ENCODE peak calls at places on chromosomes 2 and 18, in four cellular contexts. One of them, this sample, is unnamed.

GRCh38 chr2:221124542-221125235 is 447.4 kb downstream of the EPHA4 start:
- DNase-seq in GM23248: peak; percentile 52
- DNase-seq in IMR-90: no peak
- DNase-seq in fibroblast of lung: no peak
- DNase-seq in this sample: no peak

GRCh38 chr2:44582363-44583008 is 220.7 kb downstream of the CAMKMT start:
- DNase-seq in GM23248: peak; percentile 65
- DNase-seq in IMR-90: peak; percentile 25
- DNase-seq in fibroblast of lung: peak; percentile 45
- DNase-seq in this sample: no peak

GRCh38 chr2:105296017-105296611 is 33.4 kb downstream of the TGFBRAP1 start:
- DNase-seq in GM23248: no peak
- DNase-seq in IMR-90: no peak
- DNase-seq in fibroblast of lung: no peak
- DNase-seq in this sample: no peak

GRCh38 chr18:3048121-3048520 is 35.2 kb upstream of the LPIN2 start:
- DNase-seq in GM23248: no peak
- DNase-seq in IMR-90: no peak
- DNase-seq in fibroblast of lung: no peak
- DNase-seq in this sample: peak; percentile 53

GRCh38 chr2:48001498-48001897 is 95.2 kb upstream of the FBXO11 start:
- DNase-seq in GM23248: no peak
- DNase-seq in IMR-90: no peak
- DNase-seq in fibroblast of lung: no peak
- DNase-seq in this sample: no peak

GRCh38 chr2:39667881-39668276 is 2.2 kb downstream of the TMEM178A start:
- DNase-seq in GM23248: no peak
- DNase-seq in IMR-90: no peak
- DNase-seq in fibroblast of lung: no peak
- DNase-seq in this sample: no peak

GRCh38 chr2:54741250-54741649 is 17.8 kb downstream of the EML6 start:
- DNase-seq in GM23248: peak; percentile 63
- DNase-seq in IMR-90: peak; percentile 30
- DNase-seq in fibroblast of lung: no peak
- DNase-seq in this sample: no peak

GRCh38 chr18:34956663-34957062 is 84.5 kb upstream of the MAPRE2 start:
- DNase-seq in GM23248: peak; percentile 26
- DNase-seq in IMR-90: peak; percentile 58
- DNase-seq in fibroblast of lung: peak; percentile 51
- DNase-seq in this sample: no peak

GRCh38 chr2:157628282-157628531 is 457 bp downstream of the ACVR1C start:
- DNase-seq in GM23248: no peak
- DNase-seq in IMR-90: no peak
- DNase-seq in fibroblast of lung: no peak
- DNase-seq in this sample: no peak

GRCh38 chr2:85902496-85902895 is 13.7 kb upstream of the ST3GAL5 start:
- DNase-seq in GM23248: peak; percentile 96
- DNase-seq in IMR-90: peak; percentile 85
- DNase-seq in fibroblast of lung: no peak
- DNase-seq in this sample: no peak

GRCh38 chr2:109108740-109109139 is 20.3 kb upstream of the SH3RF3 start:
- DNase-seq in GM23248: no peak
- DNase-seq in IMR-90: no peak
- DNase-seq in fibroblast of lung: no peak
- DNase-seq in this sample: no peak

GRCh38 chr18:61870151-61870550 is 22.7 kb downstream of the RNF152 start:
- DNase-seq in GM23248: peak; percentile 8
- DNase-seq in IMR-90: peak; percentile 92
- DNase-seq in fibroblast of lung: peak; percentile 63
- DNase-seq in this sample: peak; percentile 23

GRCh38 chr2:178268435-178268834 is 74.1 kb downstream of the OSBPL6 start:
- DNase-seq in GM23248: peak; percentile 30
- DNase-seq in IMR-90: peak; percentile 34
- DNase-seq in fibroblast of lung: peak; percentile 45
- DNase-seq in this sample: no peak

GRCh38 chr2:27636766-27637165 is 7.9 kb downstream of the GPN1 start:
- DNase-seq in GM23248: peak; percentile 26
- DNase-seq in IMR-90: peak; percentile 28
- DNase-seq in fibroblast of lung: peak; percentile 28
- DNase-seq in this sample: no peak

GRCh38 chr18:3688682-3689081 is 238.7 kb downstream of the TGIF1 start:
- DNase-seq in GM23248: peak; percentile 94
- DNase-seq in IMR-90: peak; percentile 99
- DNase-seq in fibroblast of lung: peak; percentile 85
- DNase-seq in this sample: peak; percentile 42

GRCh38 chr2:7180641-7181370 is 263.6 kb downstream of the RNF144A start:
- DNase-seq in GM23248: peak; percentile 72
- DNase-seq in IMR-90: no peak
- DNase-seq in fibroblast of lung: no peak
- DNase-seq in this sample: no peak

GRCh38 chr2:69271831-69272257 is 115.2 kb downstream of the GFPT1 start:
- DNase-seq in GM23248: peak; percentile 70
- DNase-seq in IMR-90: peak; percentile 77
- DNase-seq in fibroblast of lung: peak; percentile 68
- DNase-seq in this sample: no peak

GRCh38 chr2:69138793-69139510 is 126.0 kb downstream of the ANTXR1 start:
- DNase-seq in GM23248: peak; percentile 92
- DNase-seq in IMR-90: peak; percentile 88
- DNase-seq in fibroblast of lung: peak; percentile 83
- DNase-seq in this sample: no peak

GRCh38 chr2:85828725-85829124 is 60.1 kb downstream of the ST3GAL5 start:
- DNase-seq in GM23248: no peak
- DNase-seq in IMR-90: no peak
- DNase-seq in fibroblast of lung: peak; percentile 45
- DNase-seq in this sample: no peak

GRCh38 chr2:64586883-64587481 is 62.9 kb downstream of the AFTPH start:
- DNase-seq in GM23248: peak; percentile 80
- DNase-seq in IMR-90: peak; percentile 72
- DNase-seq in fibroblast of lung: peak; percentile 74
- DNase-seq in this sample: no peak

GRCh38 chr2:46379213-46380037 is 82.2 kb downstream of the EPAS1 start:
- DNase-seq in GM23248: no peak
- DNase-seq in IMR-90: peak; percentile 59
- DNase-seq in fibroblast of lung: peak; percentile 95
- DNase-seq in this sample: no peak

GRCh38 chr2:8550932-8551621 is 130.8 kb upstream of the ID2 start:
- DNase-seq in GM23248: no peak
- DNase-seq in IMR-90: no peak
- DNase-seq in fibroblast of lung: no peak
- DNase-seq in this sample: no peak

GRCh38 chr2:191638079-191638801 is 39.7 kb upstream of the NABP1 start:
- DNase-seq in GM23248: no peak
- DNase-seq in IMR-90: no peak
- DNase-seq in fibroblast of lung: no peak
- DNase-seq in this sample: no peak

GRCh38 chr2:157363612-157364101 is 38.0 kb upstream of the ERMN start:
- DNase-seq in GM23248: peak; percentile 62
- DNase-seq in IMR-90: no peak
- DNase-seq in fibroblast of lung: no peak
- DNase-seq in this sample: no peak

GRCh38 chr2:173355132-173355865 is 627 bp downstream of the CDCA7 start:
- DNase-seq in GM23248: peak; percentile 70
- DNase-seq in IMR-90: peak; percentile 60
- DNase-seq in fibroblast of lung: peak; percentile 74
- DNase-seq in this sample: peak; percentile 79

GRCh38 chr18:9477509-9477908 is 2.2 kb downstream of the RALBP1 start:
- DNase-seq in GM23248: no peak
- DNase-seq in IMR-90: no peak
- DNase-seq in fibroblast of lung: no peak
- DNase-seq in this sample: no peak

GRCh38 chr2:24015562-24016375 is 5.9 kb downstream of the MFSD2B start:
- DNase-seq in GM23248: peak; percentile 75
- DNase-seq in IMR-90: peak; percentile 83
- DNase-seq in fibroblast of lung: peak; percentile 49
- DNase-seq in this sample: peak; percentile 56

GRCh38 chr18:62998443-62998842 is 283.1 kb downstream of the PHLPP1 start:
- DNase-seq in GM23248: no peak
- DNase-seq in IMR-90: no peak
- DNase-seq in fibroblast of lung: no peak
- DNase-seq in this sample: no peak

GRCh38 chr2:38948995-38949394 is 59.3 kb downstream of the ARHGEF33 start:
- DNase-seq in GM23248: no peak
- DNase-seq in IMR-90: no peak
- DNase-seq in fibroblast of lung: no peak
- DNase-seq in this sample: no peak

GRCh38 chr2:30230479-30230854 is 867 bp upstream of the LBH start:
- DNase-seq in GM23248: no peak
- DNase-seq in IMR-90: peak; percentile 64
- DNase-seq in fibroblast of lung: peak; percentile 38
- DNase-seq in this sample: peak; percentile 80

GRCh38 chr18:11040823-11041712 is 108.3 kb downstream of the PIEZO2 start:
- DNase-seq in GM23248: peak; percentile 72
- DNase-seq in IMR-90: peak; percentile 69
- DNase-seq in fibroblast of lung: peak; percentile 80
- DNase-seq in this sample: peak; percentile 48

GRCh38 chr2:37819228-37819627 is 105.9 kb upstream of the RMDN2 start:
- DNase-seq in GM23248: peak; percentile 96
- DNase-seq in IMR-90: peak; percentile 97
- DNase-seq in fibroblast of lung: peak; percentile 90
- DNase-seq in this sample: peak; percentile 27

GRCh38 chr2:158773121-158773520 is 22.0 kb upstream of the DAPL1 start:
- DNase-seq in GM23248: peak; percentile 87
- DNase-seq in IMR-90: peak; percentile 14
- DNase-seq in fibroblast of lung: peak; percentile 46
- DNase-seq in this sample: no peak

GRCh38 chr18:9823805-9824473 is 61.8 kb upstream of the TXNDC2 start:
- DNase-seq in GM23248: peak; percentile 78
- DNase-seq in IMR-90: peak; percentile 65
- DNase-seq in fibroblast of lung: peak; percentile 53
- DNase-seq in this sample: no peak

GRCh38 chr18:42578781-42579180 is 536.7 kb downstream of the RIT2 start:
- DNase-seq in GM23248: peak; percentile 50
- DNase-seq in IMR-90: no peak
- DNase-seq in fibroblast of lung: no peak
- DNase-seq in this sample: no peak

GRCh38 chr18:57755473-57756067 is 47.5 kb downstream of the ATP8B1 start:
- DNase-seq in GM23248: no peak
- DNase-seq in IMR-90: no peak
- DNase-seq in fibroblast of lung: no peak
- DNase-seq in this sample: peak; percentile 11

GRCh38 chr18:57759650-57760049 is 43.5 kb downstream of the ATP8B1 start:
- DNase-seq in GM23248: peak; percentile 14
- DNase-seq in IMR-90: no peak
- DNase-seq in fibroblast of lung: peak; percentile 34
- DNase-seq in this sample: no peak

GRCh38 chr18:57753063-57753462 is 50.1 kb downstream of the ATP8B1 start:
- DNase-seq in GM23248: no peak
- DNase-seq in IMR-90: no peak
- DNase-seq in fibroblast of lung: no peak
- DNase-seq in this sample: no peak

GRCh38 chr18:57749604-57749970 is 53.5 kb downstream of the ATP8B1 start:
- DNase-seq in GM23248: no peak
- DNase-seq in IMR-90: no peak
- DNase-seq in fibroblast of lung: no peak
- DNase-seq in this sample: no peak

GRCh38 chr18:57754577-57755330 is 48.4 kb downstream of the ATP8B1 start:
- DNase-seq in GM23248: no peak
- DNase-seq in IMR-90: no peak
- DNase-seq in fibroblast of lung: no peak
- DNase-seq in this sample: no peak
- H2AFZ ChIP-seq in GM23248: no peak overlapping the region
- H2AFZ ChIP-seq in IMR-90: no peak overlapping the region
- H2AFZ ChIP-seq in fibroblast of lung: no peak overlapping the region
- H2AFZ ChIP-seq in this sample: no peak overlapping the region

GRCh38 chr2:187577310-187577709 is 23.1 kb upstream of the TFPI start:
- DNase-seq in GM23248: no peak
- DNase-seq in IMR-90: no peak
- DNase-seq in fibroblast of lung: no peak
- DNase-seq in this sample: no peak
- H2AFZ ChIP-seq in GM23248: peak overlapping the region; percentile 18
- H2AFZ ChIP-seq in IMR-90: no peak overlapping the region
- H2AFZ ChIP-seq in fibroblast of lung: no peak overlapping the region
- H2AFZ ChIP-seq in this sample: no peak overlapping the region

GRCh38 chr2:200263279-200263678 is 43.2 kb upstream of the SPATS2L start:
- DNase-seq in GM23248: no peak
- DNase-seq in IMR-90: no peak
- DNase-seq in fibroblast of lung: no peak
- DNase-seq in this sample: no peak

GRCh38 chr2:200267350-200267749 is 39.1 kb upstream of the SPATS2L start:
- DNase-seq in GM23248: no peak
- DNase-seq in IMR-90: peak; percentile 56
- DNase-seq in fibroblast of lung: peak; percentile 21
- DNase-seq in this sample: no peak

GRCh38 chr2:200264631-200265030 is 41.9 kb upstream of the SPATS2L start:
- DNase-seq in GM23248: no peak
- DNase-seq in IMR-90: no peak
- DNase-seq in fibroblast of lung: no peak
- DNase-seq in this sample: no peak

GRCh38 chr2:200270732-200271131 is 35.8 kb upstream of the SPATS2L start:
- DNase-seq in GM23248: peak; percentile 14
- DNase-seq in IMR-90: no peak
- DNase-seq in fibroblast of lung: no peak
- DNase-seq in this sample: no peak

DNA sequence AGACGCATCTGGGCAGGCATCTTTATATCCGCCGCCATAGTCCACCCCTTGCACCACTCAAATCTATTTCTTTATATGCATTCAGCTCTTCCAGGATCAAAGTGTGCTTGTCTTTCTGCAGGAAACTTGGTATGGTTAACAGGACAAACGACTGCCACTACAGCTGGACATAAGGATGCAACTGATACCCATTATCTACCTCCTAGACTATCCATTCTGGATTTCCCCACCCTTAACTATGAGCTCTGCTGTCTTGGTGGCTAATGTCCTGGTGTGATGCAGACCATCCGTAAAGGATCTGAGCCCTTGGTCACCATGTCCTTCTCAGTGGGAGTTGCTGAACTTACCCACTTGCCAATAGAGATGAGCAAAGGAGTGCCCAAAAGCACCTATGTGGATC is 40.1 kb upstream of the SPATS2L start:
- DNase-seq in GM23248: no peak
- DNase-seq in IMR-90: no peak
- DNase-seq in fibroblast of lung: no peak
- DNase-seq in this sample: no peak
- H2AFZ ChIP-seq in GM23248: no peak overlapping the region
- H2AFZ ChIP-seq in IMR-90: no peak overlapping the region
- H2AFZ ChIP-seq in fibroblast of lung: no peak overlapping the region
- H2AFZ ChIP-seq in this sample: no peak overlapping the region

DNA sequence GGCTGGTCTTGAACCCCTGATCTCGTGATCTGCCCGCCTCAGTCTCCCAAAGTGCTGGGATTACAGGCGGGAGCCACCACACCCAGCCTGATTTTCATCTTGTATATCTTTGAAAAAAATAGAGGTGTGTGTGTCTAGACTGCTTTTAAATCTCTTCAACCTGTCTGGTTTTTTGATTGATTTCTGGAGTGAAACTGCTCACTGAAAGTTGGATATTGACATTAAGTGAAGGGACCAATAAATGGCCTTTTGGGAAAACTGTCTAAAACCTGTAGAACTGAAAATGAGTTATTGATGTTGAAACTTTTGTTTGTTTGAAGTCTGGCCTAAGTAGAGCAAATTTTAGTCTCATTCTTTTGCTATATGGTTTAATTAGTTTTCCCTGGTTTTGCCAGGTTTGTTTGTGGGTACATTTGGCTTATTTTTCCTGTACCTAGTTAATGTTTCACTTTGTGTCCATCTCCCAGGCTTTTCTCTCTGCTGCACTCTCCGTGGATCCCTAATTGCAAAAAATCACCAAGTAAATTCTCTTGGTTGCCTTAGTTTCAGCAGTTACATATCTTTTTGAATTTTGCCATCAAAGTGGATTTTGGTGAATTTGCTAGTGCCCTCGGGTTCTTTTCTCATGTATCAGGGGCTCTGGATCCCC is 144.3 kb downstream of the MAP4K4 start:
- DNase-seq in GM23248: no peak
- DNase-seq in IMR-90: no peak
- DNase-seq in fibroblast of lung: no peak
- DNase-seq in this sample: no peak
- H2AFZ ChIP-seq in GM23248: no peak overlapping the region
- H2AFZ ChIP-seq in IMR-90: no peak overlapping the region
- H2AFZ ChIP-seq in fibroblast of lung: no peak overlapping the region
- H2AFZ ChIP-seq in this sample: no peak overlapping the region